ENCODE peak calls at places on chromosomes 13 and 19, in eight cellular contexts. E is GM12878, O is fibroblast of the aortic adventitia, W is GM23338, H is fibroblast of mammary gland, U is dorsolateral prefrontal cortex, S is cardiac fibroblast, R is thyroid gland. I is an unnamed sample.

GRCh38 chr13:79581870-79582315 is 100.9 kb downstream of the NDFIP2 start:
- DNase-seq in E (no peak), O (peak), W (no peak), H (peak), U (no peak), S (peak), R (no peak), I (no peak)

GRCh38 chr13:61138857-61139256 is 276.8 kb downstream of the PCDH20 start:
- DNase-seq in E (no peak), O (no peak), W (no peak), H (no peak), U (no peak), S (no peak), R (no peak), I (no peak)

GRCh38 chr19:743168-743687 is 7.7 kb upstream of the MISP start:
- DNase-seq in E (no peak), O (peak), W (peak), H (no peak), U (no peak), S (peak), R (peak), I (no peak)

GRCh38 chr19:42831221-42832019 is 48.1 kb downstream of the PSG1 start:
- DNase-seq in E (no peak), O (no peak), W (no peak), H (no peak), U (no peak), S (no peak), R (no peak), I (no peak)

GRCh38 chr19:49338691-49339363 is 3.6 kb downstream of the CD37 start:
- DNase-seq in E (no peak), O (no peak), W (peak), H (no peak), U (no peak), S (peak), R (peak), I (no peak)

GRCh38 chr13:98541701-98542203 is 35.2 kb downstream of the STK24 start:
- DNase-seq in E (no peak), O (peak), W (no peak), H (peak), U (no peak), S (no peak), R (no peak), I (peak)

GRCh38 chr13:91609353-91609752 is 210.9 kb downstream of the GPC5 start:
- DNase-seq in E (no peak), O (peak), W (no peak), H (peak), U (no peak), S (no peak), R (no peak), I (no peak)

GRCh38 chr19:55459950-55460657 is 1.3 kb downstream of the ISOC2 start:
- DNase-seq in E (no peak), O (peak), W (no peak), H (peak), U (no peak), S (peak), R (no peak), I (peak)

GRCh38 chr13:23447927-23448326 is 14.4 kb upstream of the SACS start:
- DNase-seq in E (no peak), O (peak), W (no peak), H (peak), U (no peak), S (peak), R (no peak), I (peak)

GRCh38 chr19:2782357-2782935 is 627 bp downstream of the SGTA start:
- DNase-seq in E (no peak), O (no peak), W (no peak), H (no peak), U (no peak), S (peak), R (no peak), I (no peak)

GRCh38 chr13:47904239-47904638 is 96.8 kb downstream of the SUCLA2 start:
- DNase-seq in E (no peak), O (no peak), W (no peak), H (no peak), U (no peak), S (no peak), R (no peak), I (no peak)

GRCh38 chr13:25330541-25330940 is 29.1 kb downstream of the NUP58 start:
- DNase-seq in E (no peak), O (no peak), W (no peak), H (no peak), U (no peak), S (peak), R (no peak), I (no peak)

GRCh38 chr19:588093-588742 is 1.5 kb upstream of the HCN2 start:
- DNase-seq in E (no peak), O (peak), W (peak), H (peak), U (peak), S (peak), R (peak), I (peak)

GRCh38 chr13:41137241-41137640 is 4.6 kb upstream of the KBTBD6 start:
- DNase-seq in E (no peak), O (no peak), W (no peak), H (no peak), U (no peak), S (no peak), R (no peak), I (no peak)

GRCh38 chr19:6971366-6971765 is 49.9 kb downstream of the MBD3L2B start:
- DNase-seq in E (no peak), O (no peak), W (no peak), H (no peak), U (no peak), S (peak), R (no peak), I (peak)

GRCh38 chr19:18156841-18157464 is 4.0 kb downstream of the PIK3R2 start:
- DNase-seq in E (no peak), O (peak), W (no peak), H (peak), U (peak), S (peak), R (peak), I (peak)

GRCh38 chr13:74134777-74135305 is 637 bp upstream of the KLF12 start:
- DNase-seq in E (no peak), O (no peak), W (no peak), H (no peak), U (no peak), S (no peak), R (peak), I (no peak)

GRCh38 chr13:45339867-45340266 is 1.1 kb downstream of the TPT1 start:
- DNase-seq in E (no peak), O (no peak), W (no peak), H (no peak), U (no peak), S (no peak), R (no peak), I (no peak)

GRCh38 chr13:110272227-110272626 is 34.7 kb downstream of the COL4A1 start:
- DNase-seq in E (no peak), O (no peak), W (no peak), H (no peak), U (no peak), S (no peak), R (no peak), I (no peak)

GRCh38 chr19:29873024-29873800 is 61.4 kb downstream of the CCNE1 start:
- DNase-seq in E (no peak), O (no peak), W (peak), H (no peak), U (peak), S (peak), R (peak), I (no peak)

GRCh38 chr19:40356681-40357595 is 8.4 kb downstream of the PLD3 start:
- DNase-seq in E (no peak), O (peak), W (no peak), H (no peak), U (no peak), S (peak), R (no peak), I (no peak)

GRCh38 chr13:106899444-106899843 is 331.5 kb upstream of the ARGLU1 start:
- DNase-seq in E (no peak), O (no peak), W (no peak), H (no peak), U (no peak), S (no peak), R (no peak), I (no peak)

GRCh38 chr19:335072-335471 is 9.5 kb downstream of the MIER2 start:
- DNase-seq in E (no peak), O (no peak), W (no peak), H (no peak), U (no peak), S (no peak), R (no peak), I (no peak)

GRCh38 chr19:28075229-28075628 is 1137.7 kb downstream of the UQCRFS1 start:
- DNase-seq in E (no peak), O (no peak), W (no peak), H (no peak), U (no peak), S (no peak), R (no peak), I (no peak)

GRCh38 chr19:45444318-45445041 is 20.8 kb upstream of the ERCC1 start:
- DNase-seq in E (no peak), O (peak), W (peak), H (peak), U (peak), S (peak), R (peak), I (peak)

GRCh38 chr13:30339721-30340366 is 32.5 kb upstream of the KATNAL1 start:
- DNase-seq in E (no peak), O (peak), W (no peak), H (peak), U (no peak), S (no peak), R (peak), I (no peak)

GRCh38 chr13:73334459-73334858 is 275.7 kb downstream of the KLF5 start:
- DNase-seq in E (no peak), O (no peak), W (no peak), H (peak), U (no peak), S (peak), R (no peak), I (peak)

GRCh38 chr19:56942749-56943148 is 102.2 kb upstream of the PEG3 start:
- DNase-seq in E (no peak), O (no peak), W (no peak), H (no peak), U (no peak), S (no peak), R (peak), I (no peak)

GRCh38 chr19:53308339-53308811 is 25.2 kb upstream of the ZNF845 start:
- DNase-seq in E (no peak), O (no peak), W (peak), H (peak), U (peak), S (peak), R (peak), I (no peak)
- TF ChIP-seq CTCF in E (no peak), O (peak), W (peak), H (peak), U (peak), S (peak), R (peak), I (peak)

DNA sequence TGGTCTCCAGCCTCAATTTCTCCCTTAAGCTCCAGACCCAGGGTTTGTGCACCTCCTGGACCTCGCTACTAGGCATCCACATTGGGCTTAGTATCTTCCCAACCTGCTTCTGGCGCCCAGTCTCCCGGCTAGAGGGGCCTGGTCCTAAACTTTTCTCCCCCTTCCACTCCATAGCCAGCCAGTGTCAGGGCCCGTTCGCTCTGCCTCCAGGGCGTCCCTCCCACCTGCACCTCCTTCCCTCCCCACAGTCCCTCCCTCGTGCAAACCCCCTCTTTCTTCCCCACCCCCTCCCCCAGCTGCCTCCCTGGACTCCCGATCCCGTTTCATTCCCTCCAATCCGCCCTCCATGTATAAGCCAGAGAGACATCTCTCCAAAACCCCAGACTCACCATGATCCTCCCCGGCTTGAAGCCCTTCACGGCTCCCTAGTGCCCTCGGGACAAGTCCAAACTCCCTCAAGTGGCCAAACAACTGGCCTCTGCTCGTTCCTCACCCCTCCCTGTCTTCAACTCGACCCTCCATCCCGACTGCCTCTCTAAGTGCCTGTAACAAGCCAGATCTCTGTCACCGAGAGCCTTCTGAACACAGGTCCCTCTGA is 1.0 kb upstream of the SAMD4B start:
- DNase-seq in E (no peak), O (no peak), W (peak), H (no peak), U (no peak), S (no peak), R (peak), I (no peak)
- TF ChIP-seq CTCF in E (no peak), O (peak), W (no peak), H (peak), U (no peak), S (no peak), R (no peak), I (no peak)

DNA sequence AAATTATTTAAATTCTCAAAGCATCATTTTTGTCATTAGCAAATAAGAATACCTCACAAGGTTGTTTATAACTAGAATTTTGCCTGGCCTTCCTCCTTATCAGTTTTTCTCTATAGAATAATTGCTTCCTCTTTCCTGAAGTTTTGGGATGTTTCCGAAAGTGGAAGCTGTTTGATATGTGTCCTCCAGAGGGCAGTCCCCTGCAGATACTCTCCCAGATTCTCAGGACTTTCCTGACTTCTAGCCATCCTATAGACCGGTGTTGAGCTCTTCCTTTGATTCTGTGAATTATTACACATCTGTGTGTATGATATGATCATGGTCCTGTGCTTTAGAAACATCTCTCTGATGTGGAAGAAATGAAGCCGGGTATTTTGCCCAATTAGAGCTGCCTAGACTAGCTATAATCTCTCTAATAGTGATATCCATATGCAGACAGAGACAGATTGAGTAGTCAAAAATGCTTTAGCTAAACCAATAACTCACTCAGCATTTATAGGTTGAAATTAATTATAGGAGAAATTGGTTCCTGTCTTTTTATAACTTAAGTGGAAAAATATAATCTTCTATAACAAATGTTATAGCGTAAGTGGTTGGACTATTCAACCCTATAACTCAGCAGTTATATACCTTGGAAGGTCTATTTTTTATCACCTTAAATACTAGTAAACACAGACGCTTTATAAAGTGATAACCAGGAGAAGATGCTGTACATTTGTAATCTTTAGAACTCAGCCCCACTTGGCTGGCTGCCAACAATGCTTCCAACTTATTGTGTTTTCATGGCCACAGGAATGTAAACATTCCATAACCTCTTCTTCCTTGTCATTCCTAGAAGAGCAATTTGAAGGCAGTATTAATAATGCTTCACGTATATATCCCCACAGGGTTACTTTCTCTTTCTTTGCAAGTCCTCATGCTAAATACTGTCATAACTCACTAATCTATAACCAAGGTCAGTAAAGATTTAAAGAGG is 201.0 kb upstream of the RXFP2 start:
- DNase-seq in E (no peak), O (peak), W (peak), H (peak), U (no peak), S (peak), R (no peak), I (peak)
- TF ChIP-seq CTCF in E (no peak), O (peak), W (peak), H (peak), U (peak), S (peak), R (no peak), I (peak)

DNA sequence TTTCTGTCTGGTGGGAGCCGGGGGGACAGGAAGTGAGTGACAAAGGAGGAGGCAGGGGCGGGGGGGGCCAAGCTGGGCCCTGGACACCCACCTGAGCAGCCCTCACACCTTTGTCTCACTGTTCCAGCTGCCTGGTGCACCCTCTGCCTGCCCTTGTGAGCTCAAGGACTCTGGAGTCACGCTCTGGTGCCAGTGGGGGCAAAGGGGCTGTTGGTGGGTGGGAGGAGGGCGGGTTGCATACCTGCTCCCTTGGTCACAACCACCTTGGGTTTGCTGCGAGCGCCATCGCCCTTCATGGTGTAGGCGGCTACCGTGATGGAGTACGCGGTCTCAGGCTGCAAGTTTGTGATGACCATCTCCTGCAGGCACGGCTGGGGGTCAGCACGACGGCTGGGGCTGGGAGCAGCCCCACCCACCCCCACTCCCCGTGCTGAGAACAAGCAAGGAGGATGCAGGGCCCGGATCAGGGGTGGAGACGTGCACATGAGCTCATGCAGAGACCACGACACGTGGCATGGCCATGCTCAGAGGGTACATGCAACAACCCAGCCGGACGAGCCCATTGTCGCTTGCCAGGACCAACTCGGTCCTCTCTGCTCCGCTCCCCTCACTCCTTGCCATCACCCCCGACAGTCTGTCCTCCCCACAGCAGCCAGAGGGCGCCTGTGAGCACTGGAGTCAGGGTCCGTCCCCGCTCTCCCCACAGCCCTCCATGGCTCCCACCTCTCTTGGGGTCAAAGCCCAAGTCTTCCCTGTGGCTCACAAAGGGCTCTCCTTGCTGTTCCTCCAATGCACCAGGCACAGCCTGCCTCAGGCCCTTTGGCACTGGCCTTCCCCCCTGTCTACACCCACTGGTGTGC is 114.9 kb downstream of the PTPRS start:
- DNase-seq in E (no peak), O (no peak), W (peak), H (no peak), U (no peak), S (no peak), R (no peak), I (no peak)
- TF ChIP-seq CTCF in E (peak), O (peak), W (peak), H (peak), U (peak), S (peak), R (no peak), I (peak)

GRCh38 chr19:21143428-21143827 is 1.6 kb downstream of the ZNF431 start:
- DNase-seq in E (no peak), O (no peak), W (no peak), H (no peak), U (no peak), S (no peak), R (no peak), I (no peak)
- TF ChIP-seq CTCF in E (no peak), O (no peak), W (no peak), H (no peak), U (no peak), S (no peak), R (no peak), I (no peak)

DNA sequence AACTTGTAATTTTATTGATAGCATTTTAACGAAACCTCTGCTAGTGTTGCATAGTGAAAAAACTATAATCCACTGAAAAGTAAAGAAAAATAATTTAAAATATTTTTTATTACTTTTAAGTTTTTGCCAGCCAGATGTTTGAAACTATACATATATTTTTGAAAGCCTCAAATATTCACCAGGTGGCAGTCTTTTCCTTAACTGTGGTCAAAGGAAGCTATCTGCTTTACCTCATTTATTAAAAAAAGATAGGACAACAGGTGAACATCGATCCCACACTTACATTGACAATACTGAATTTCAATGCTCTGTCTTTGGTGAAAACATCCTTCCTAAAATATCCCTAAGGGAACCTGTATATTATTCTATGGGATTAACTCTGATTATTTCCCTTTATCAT is 100.5 kb downstream of the TRPC4 start:
- DNase-seq in E (no peak), O (no peak), W (peak), H (no peak), U (no peak), S (peak), R (no peak), I (no peak)
- TF ChIP-seq CTCF in E (no peak), O (peak), W (peak), H (peak), U (peak), S (peak), R (no peak), I (peak)

I was measured in HFFc6.